ENCODE peak calls at places on chromosomes 11 and 22, in nine cellular contexts. One of them, this sample, is unnamed.
A peak's percentile ranks its signal among the peaks of the same experiment; 100 is the strongest.

GRCh38 chr11:35362571-35362980 is 56.8 kb downstream of the SLC1A2 start:
- DNase-seq in ovary: no peak
- DNase-seq in PC-3: peak; percentile 61
- DNase-seq in hepatic stellate cell: no peak
- DNase-seq in RWPE1: no peak
- DNase-seq in ELF-1: no peak
- DNase-seq in stimulated activated CD4-positive, alpha-beta T cell treated with anti-CD3 and anti-CD28 coated beads, Interleukin-12 subunit alpha, Interleukin-12 subunit beta, amount 100 ng/mL, for 48 hours: no peak
- DNase-seq in mesenchymal stem cell: no peak
- DNase-seq in fibroblast of villous mesenchyme: peak; percentile 48
- DNase-seq in this sample: no peak

GRCh38 chr22:38734203-38735100 is 21.3 kb downstream of the SUN2 start:
- DNase-seq in ovary: peak; percentile 42
- DNase-seq in PC-3: no peak
- DNase-seq in hepatic stellate cell: no peak
- DNase-seq in RWPE1: no peak
- DNase-seq in ELF-1: no peak
- DNase-seq in stimulated activated CD4-positive, alpha-beta T cell treated with anti-CD3 and anti-CD28 coated beads, Interleukin-12 subunit alpha, Interleukin-12 subunit beta, amount 100 ng/mL, for 48 hours: no peak
- DNase-seq in mesenchymal stem cell: no peak
- DNase-seq in fibroblast of villous mesenchyme: no peak
- DNase-seq in this sample: no peak

GRCh38 chr11:74634537-74634936 is 42.2 kb downstream of the POLD3 start:
- DNase-seq in ovary: no peak
- DNase-seq in PC-3: peak; percentile 81
- DNase-seq in hepatic stellate cell: peak; percentile 9
- DNase-seq in RWPE1: peak; percentile 87
- DNase-seq in ELF-1: no peak
- DNase-seq in stimulated activated CD4-positive, alpha-beta T cell treated with anti-CD3 and anti-CD28 coated beads, Interleukin-12 subunit alpha, Interleukin-12 subunit beta, amount 100 ng/mL, for 48 hours: no peak
- DNase-seq in mesenchymal stem cell: peak; percentile 38
- DNase-seq in fibroblast of villous mesenchyme: peak; percentile 42
- DNase-seq in this sample: no peak

GRCh38 chr22:29380032-29380781 is 8.2 kb downstream of the AP1B1 start:
- DNase-seq in ovary: no peak
- DNase-seq in PC-3: peak; percentile 88
- DNase-seq in hepatic stellate cell: no peak
- DNase-seq in RWPE1: peak; percentile 50
- DNase-seq in ELF-1: no peak
- DNase-seq in stimulated activated CD4-positive, alpha-beta T cell treated with anti-CD3 and anti-CD28 coated beads, Interleukin-12 subunit alpha, Interleukin-12 subunit beta, amount 100 ng/mL, for 48 hours: no peak
- DNase-seq in mesenchymal stem cell: peak; percentile 15
- DNase-seq in fibroblast of villous mesenchyme: peak; percentile 29
- DNase-seq in this sample: no peak

GRCh38 chr11:927871-928270 is 2.2 kb downstream of the AP2A2 start:
- DNase-seq in ovary: no peak
- DNase-seq in PC-3: no peak
- DNase-seq in hepatic stellate cell: no peak
- DNase-seq in RWPE1: no peak
- DNase-seq in ELF-1: no peak
- DNase-seq in stimulated activated CD4-positive, alpha-beta T cell treated with anti-CD3 and anti-CD28 coated beads, Interleukin-12 subunit alpha, Interleukin-12 subunit beta, amount 100 ng/mL, for 48 hours: no peak
- DNase-seq in mesenchymal stem cell: no peak
- DNase-seq in fibroblast of villous mesenchyme: no peak
- DNase-seq in this sample: peak; percentile 86

GRCh38 chr22:20248461-20248959 is 19.6 kb downstream of the RTN4R start:
- DNase-seq in ovary: no peak
- DNase-seq in PC-3: no peak
- DNase-seq in hepatic stellate cell: no peak
- DNase-seq in RWPE1: no peak
- DNase-seq in ELF-1: no peak
- DNase-seq in stimulated activated CD4-positive, alpha-beta T cell treated with anti-CD3 and anti-CD28 coated beads, Interleukin-12 subunit alpha, Interleukin-12 subunit beta, amount 100 ng/mL, for 48 hours: no peak
- DNase-seq in mesenchymal stem cell: no peak
- DNase-seq in fibroblast of villous mesenchyme: no peak
- DNase-seq in this sample: no peak

GRCh38 chr11:64676253-64676615 is 46.8 kb downstream of the NRXN2 start:
- DNase-seq in ovary: no peak
- DNase-seq in PC-3: no peak
- DNase-seq in hepatic stellate cell: no peak
- DNase-seq in RWPE1: no peak
- DNase-seq in ELF-1: no peak
- DNase-seq in stimulated activated CD4-positive, alpha-beta T cell treated with anti-CD3 and anti-CD28 coated beads, Interleukin-12 subunit alpha, Interleukin-12 subunit beta, amount 100 ng/mL, for 48 hours: no peak
- DNase-seq in mesenchymal stem cell: no peak
- DNase-seq in fibroblast of villous mesenchyme: no peak
- DNase-seq in this sample: no peak

GRCh38 chr22:48695251-48695650 is 1132.4 kb downstream of the BRD1 start:
- DNase-seq in ovary: no peak
- DNase-seq in PC-3: no peak
- DNase-seq in hepatic stellate cell: no peak
- DNase-seq in RWPE1: no peak
- DNase-seq in ELF-1: no peak
- DNase-seq in stimulated activated CD4-positive, alpha-beta T cell treated with anti-CD3 and anti-CD28 coated beads, Interleukin-12 subunit alpha, Interleukin-12 subunit beta, amount 100 ng/mL, for 48 hours: no peak
- DNase-seq in mesenchymal stem cell: no peak
- DNase-seq in fibroblast of villous mesenchyme: no peak
- DNase-seq in this sample: no peak

GRCh38 chr11:102920118-102920684 is 35.3 kb downstream of the MMP13 start:
- DNase-seq in ovary: no peak
- DNase-seq in PC-3: no peak
- DNase-seq in hepatic stellate cell: no peak
- DNase-seq in RWPE1: no peak
- DNase-seq in ELF-1: no peak
- DNase-seq in stimulated activated CD4-positive, alpha-beta T cell treated with anti-CD3 and anti-CD28 coated beads, Interleukin-12 subunit alpha, Interleukin-12 subunit beta, amount 100 ng/mL, for 48 hours: no peak
- DNase-seq in mesenchymal stem cell: no peak
- DNase-seq in fibroblast of villous mesenchyme: no peak
- DNase-seq in this sample: no peak

This sample was measured in MM.1S.